ENCODE peak calls at places on chromosomes 16 and 17, in five cellular contexts. One of them, this sample, is unnamed. For H3K9me3, the result is how much of the 10 kb centered on the place peaks cover.

GRCh38 chr17:10612957-10613744 is 44.0 kb downstream of the MYH3 start:
- DNase-seq in OCI-LY7: no peak
- DNase-seq in heart right ventricle: no peak
- DNase-seq in CD4-positive, alpha-beta memory T cell: no peak
- DNase-seq in adrenal gland: no peak
- DNase-seq in this sample: no peak

GRCh38 chr16:200388-200787 is 20.1 kb downstream of the HBQ1 start:
- DNase-seq in heart right ventricle: no peak
- DNase-seq in OCI-LY7: no peak
- DNase-seq in CD4-positive, alpha-beta memory T cell: no peak
- DNase-seq in adrenal gland: no peak
- DNase-seq in this sample: no peak

GRCh38 chr17:61754124-61754523 is 109.2 kb downstream of the BRIP1 start:
- DNase-seq in adrenal gland: no peak
- DNase-seq in heart right ventricle: no peak
- DNase-seq in OCI-LY7: no peak
- DNase-seq in CD4-positive, alpha-beta memory T cell: no peak
- DNase-seq in this sample: no peak

GRCh38 chr17:34443832-34444469 is 80.9 kb upstream of the CCL1 start:
- DNase-seq in heart right ventricle: peak
- DNase-seq in OCI-LY7: peak
- DNase-seq in adrenal gland: peak
- DNase-seq in CD4-positive, alpha-beta memory T cell: no peak
- DNase-seq in this sample: no peak

GRCh38 chr17:44220211-44221071 is 966 bp upstream of the UBTF start:
- DNase-seq in heart right ventricle: peak
- DNase-seq in CD4-positive, alpha-beta memory T cell: peak
- DNase-seq in OCI-LY7: peak
- DNase-seq in adrenal gland: peak
- DNase-seq in this sample: peak

GRCh38 chr16:8962393-8963009 is 1.2 kb downstream of the USP7 start:
- DNase-seq in heart right ventricle: no peak
- DNase-seq in OCI-LY7: peak
- DNase-seq in adrenal gland: no peak
- DNase-seq in CD4-positive, alpha-beta memory T cell: peak
- DNase-seq in this sample: no peak

GRCh38 chr17:74280093-74280513 is 6.1 kb downstream of the DNAI2 start:
- DNase-seq in adrenal gland: no peak
- DNase-seq in CD4-positive, alpha-beta memory T cell: peak
- DNase-seq in OCI-LY7: no peak
- DNase-seq in heart right ventricle: no peak
- DNase-seq in this sample: peak

GRCh38 chr16:53065436-53066165 is 10.8 kb downstream of the CHD9 start:
- DNase-seq in heart right ventricle: no peak
- DNase-seq in CD4-positive, alpha-beta memory T cell: no peak
- DNase-seq in OCI-LY7: no peak
- DNase-seq in adrenal gland: no peak
- DNase-seq in this sample: peak

GRCh38 chr17:10295728-10296343 is 77.0 kb downstream of the MYH13 start:
- DNase-seq in CD4-positive, alpha-beta memory T cell: no peak
- DNase-seq in heart right ventricle: peak
- DNase-seq in OCI-LY7: peak
- DNase-seq in adrenal gland: peak
- DNase-seq in this sample: peak

GRCh38 chr17:31313982-31314787 is at the start of gene EVI2B:
- DNase-seq in adrenal gland: no peak
- DNase-seq in OCI-LY7: peak
- DNase-seq in heart right ventricle: no peak
- DNase-seq in CD4-positive, alpha-beta memory T cell: peak
- DNase-seq in this sample: no peak

GRCh38 chr17:38656959-38657823 is 17.6 kb downstream of the EPOP start:
- DNase-seq in CD4-positive, alpha-beta memory T cell: no peak
- DNase-seq in OCI-LY7: peak
- DNase-seq in adrenal gland: no peak
- DNase-seq in heart right ventricle: no peak
- DNase-seq in this sample: no peak

GRCh38 chr17:17924131-17924856 is 47.9 kb downstream of the TOM1L2 start:
- DNase-seq in OCI-LY7: no peak
- DNase-seq in CD4-positive, alpha-beta memory T cell: no peak
- DNase-seq in adrenal gland: no peak
- DNase-seq in heart right ventricle: no peak
- DNase-seq in this sample: no peak

GRCh38 chr17:21688293-21688949 is 3.9 kb upstream of the KCNJ18 start:
- DNase-seq in adrenal gland: no peak
- DNase-seq in CD4-positive, alpha-beta memory T cell: no peak
- DNase-seq in OCI-LY7: no peak
- DNase-seq in heart right ventricle: no peak
- DNase-seq in this sample: no peak

GRCh38 chr17:68089881-68090280 is 54.3 kb downstream of the KPNA2 start:
- DNase-seq in OCI-LY7: no peak
- DNase-seq in adrenal gland: peak
- DNase-seq in heart right ventricle: peak
- DNase-seq in CD4-positive, alpha-beta memory T cell: no peak
- DNase-seq in this sample: peak

GRCh38 chr17:17749025-17749772 is 67.9 kb downstream of the RAI1 start:
- DNase-seq in adrenal gland: no peak
- DNase-seq in OCI-LY7: peak
- DNase-seq in heart right ventricle: peak
- DNase-seq in CD4-positive, alpha-beta memory T cell: no peak
- DNase-seq in this sample: no peak

GRCh38 chr16:81752876-81753227 is 26.2 kb upstream of the PLCG2 start:
- DNase-seq in adrenal gland: no peak
- DNase-seq in heart right ventricle: no peak
- DNase-seq in OCI-LY7: no peak
- DNase-seq in CD4-positive, alpha-beta memory T cell: no peak
- DNase-seq in this sample: no peak

DNA sequence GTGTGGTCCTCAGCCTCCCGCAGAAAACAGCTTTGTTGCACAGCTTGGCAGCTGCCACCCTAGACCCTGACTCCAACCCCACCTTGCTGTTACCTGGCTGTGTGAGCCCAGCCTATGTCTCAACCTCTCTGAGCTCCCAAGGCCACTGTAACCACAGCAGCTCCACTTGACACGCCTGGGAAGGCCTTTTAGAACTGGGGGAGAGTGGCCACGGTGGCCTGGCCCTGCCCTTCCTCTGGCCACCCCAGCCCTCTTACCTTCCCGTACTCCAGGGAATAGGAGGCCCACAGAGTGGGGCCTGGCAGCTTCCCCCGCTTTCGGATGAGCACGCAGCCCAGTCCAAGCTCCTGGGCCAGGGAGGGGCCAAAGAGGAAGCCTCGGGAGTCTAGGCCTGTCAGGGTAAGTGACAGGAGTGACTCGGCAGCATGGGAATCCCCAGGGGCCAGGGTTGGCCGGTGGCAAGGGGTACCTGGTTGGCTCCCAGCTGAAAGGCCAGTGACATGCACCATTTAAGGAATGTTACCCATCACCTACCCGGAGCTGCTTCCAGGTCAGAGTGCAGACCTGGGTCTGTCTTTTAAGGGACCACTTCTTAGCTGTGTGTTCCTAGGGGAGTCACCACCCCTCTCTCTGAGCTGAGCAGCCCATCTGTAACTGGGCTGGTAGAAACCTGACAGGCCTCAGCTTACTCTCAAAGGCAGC is 1.4 kb downstream of the APRT start:
- DNase-seq in heart right ventricle: no peak
- DNase-seq in adrenal gland: no peak
- DNase-seq in CD4-positive, alpha-beta memory T cell: no peak
- DNase-seq in OCI-LY7: peak
- DNase-seq in this sample: peak
- H3K27ac ChIP-seq in heart right ventricle: peak
- H3K27ac ChIP-seq in adrenal gland: peak
- H3K27ac ChIP-seq in CD4-positive, alpha-beta memory T cell: peak
- H3K27ac ChIP-seq in OCI-LY7: peak
- H3K27ac ChIP-seq in this sample: peak

GRCh38 chr16:7304257-7304656 is 28.4 kb upstream of the RBFOX1 start:
- DNase-seq in heart right ventricle: no peak
- DNase-seq in CD4-positive, alpha-beta memory T cell: no peak
- DNase-seq in OCI-LY7: no peak
- DNase-seq in adrenal gland: no peak
- DNase-seq in this sample: no peak
- H3K4me3 ChIP-seq in heart right ventricle: peak
- H3K4me3 ChIP-seq in CD4-positive, alpha-beta memory T cell: no peak
- H3K4me3 ChIP-seq in OCI-LY7: no peak
- H3K4me3 ChIP-seq in adrenal gland: no peak
- H3K4me3 ChIP-seq in this sample: peak

DNA sequence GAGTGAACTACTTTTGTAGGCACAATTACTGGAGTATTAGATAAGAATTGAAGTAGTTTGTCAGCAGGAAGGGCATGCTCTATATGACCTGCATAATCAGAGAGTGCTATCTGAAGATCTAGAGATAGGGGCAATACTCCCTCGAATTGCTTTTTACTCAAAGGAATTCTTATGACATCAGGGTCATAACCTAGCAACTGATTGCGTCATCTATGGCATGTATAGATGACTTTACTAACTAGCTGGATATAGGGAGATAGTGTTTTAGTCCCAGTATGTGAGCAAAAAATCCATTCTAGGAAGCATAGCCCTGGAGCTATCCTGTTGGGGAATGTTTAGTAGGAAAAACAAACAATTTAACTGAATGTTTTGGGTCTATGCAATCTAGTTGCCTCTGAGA is 109.5 kb upstream of the ZNF267 start:
- DNase-seq in OCI-LY7: no peak
- DNase-seq in heart right ventricle: no peak
- DNase-seq in CD4-positive, alpha-beta memory T cell: no peak
- DNase-seq in adrenal gland: no peak
- DNase-seq in this sample: no peak
- H3K9me3 ChIP-seq in OCI-LY7: under half
- H3K9me3 ChIP-seq in heart right ventricle: under half
- H3K9me3 ChIP-seq in CD4-positive, alpha-beta memory T cell: half or more
- H3K9me3 ChIP-seq in adrenal gland: under half
- H3K9me3 ChIP-seq in this sample: half or more

DNA sequence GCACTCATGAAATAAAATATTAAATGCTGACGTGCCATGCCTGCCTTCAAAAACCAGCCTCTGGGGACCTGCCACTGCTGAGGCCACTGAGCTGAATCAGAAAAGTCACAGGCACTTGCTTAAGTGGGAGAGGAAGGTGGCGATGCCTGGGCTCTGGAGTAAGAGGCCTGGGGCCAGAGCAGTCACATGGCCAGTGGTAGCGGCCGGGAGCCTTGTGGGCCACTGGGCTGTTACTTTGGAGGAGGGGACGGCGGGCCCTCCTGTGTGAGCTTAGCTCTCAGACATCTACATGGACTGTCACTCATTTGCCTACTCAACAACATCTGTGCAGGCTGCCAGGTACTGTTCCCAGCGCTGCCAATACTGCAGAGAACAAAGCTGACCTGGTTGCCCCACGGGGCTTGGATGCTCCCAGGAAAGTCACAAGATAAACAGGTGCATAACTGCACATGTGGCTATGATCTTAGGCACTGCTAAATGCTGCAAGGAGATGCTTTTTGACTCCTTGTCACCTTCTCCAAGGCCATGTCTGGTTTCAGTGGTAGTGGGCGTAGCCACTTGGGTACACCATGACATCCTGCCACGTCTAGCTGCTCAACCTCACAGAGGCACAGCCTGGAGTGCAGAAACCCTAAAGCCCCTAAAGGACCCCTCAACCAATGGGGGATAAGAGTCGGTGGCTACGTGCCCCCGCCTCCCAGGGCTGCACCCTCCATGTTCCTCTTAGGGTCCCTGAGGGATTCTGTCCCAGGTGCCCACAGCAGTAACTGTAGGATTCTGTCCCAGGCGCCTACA is 11.6 kb downstream of the COTL1 start:
- DNase-seq in heart right ventricle: no peak
- DNase-seq in OCI-LY7: no peak
- DNase-seq in adrenal gland: no peak
- DNase-seq in CD4-positive, alpha-beta memory T cell: peak
- DNase-seq in this sample: no peak
- H3K27ac ChIP-seq in heart right ventricle: no peak
- H3K27ac ChIP-seq in OCI-LY7: peak
- H3K27ac ChIP-seq in adrenal gland: no peak
- H3K27ac ChIP-seq in CD4-positive, alpha-beta memory T cell: peak
- H3K27ac ChIP-seq in this sample: no peak

DNA sequence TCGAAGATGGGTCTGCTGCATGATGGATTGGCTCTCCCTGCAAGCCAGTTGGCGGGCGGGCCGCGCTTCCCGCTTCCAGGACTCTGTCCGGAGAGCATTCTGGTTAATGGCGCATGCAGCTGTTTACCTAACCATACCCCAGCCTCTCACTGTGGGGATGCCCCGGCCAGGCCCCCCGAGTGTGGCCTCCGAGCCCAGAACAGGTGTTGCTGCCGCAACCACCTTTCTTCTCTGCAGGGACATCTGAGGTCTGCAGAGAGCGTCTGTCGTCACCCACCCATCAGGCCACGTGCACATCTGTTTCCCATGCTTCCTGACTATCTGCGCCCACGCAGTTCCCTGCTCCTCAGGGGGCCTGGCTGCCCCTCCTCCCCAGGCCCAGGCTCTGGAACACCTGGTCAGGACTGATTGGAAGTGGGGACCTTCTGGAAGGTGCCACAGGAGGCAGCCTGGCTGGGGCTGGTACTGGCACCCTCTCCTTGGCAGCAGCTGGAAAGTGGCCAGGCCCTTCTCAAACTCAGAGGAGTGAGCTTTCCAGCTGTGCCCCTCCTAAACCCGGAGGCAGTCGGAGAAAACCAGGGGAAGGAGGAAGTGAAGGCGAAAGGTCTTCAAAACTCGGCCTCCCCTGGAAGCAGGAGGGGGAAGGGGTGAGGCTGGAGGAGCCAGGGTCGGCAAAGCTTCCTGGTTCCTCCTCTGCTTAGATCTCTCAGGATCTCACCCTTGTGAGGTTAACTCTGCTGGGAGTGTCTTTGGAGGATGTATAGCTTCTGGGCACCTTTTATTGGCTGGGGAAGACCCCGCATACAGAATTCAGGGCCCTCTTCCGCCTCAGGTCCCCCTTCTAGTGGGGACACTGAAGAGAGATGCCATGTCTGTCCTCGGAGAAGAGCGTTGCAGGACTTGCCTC is 64.5 kb upstream of the CIBAR2 start:
- DNase-seq in heart right ventricle: no peak
- DNase-seq in CD4-positive, alpha-beta memory T cell: no peak
- DNase-seq in OCI-LY7: no peak
- DNase-seq in adrenal gland: no peak
- DNase-seq in this sample: no peak
- H3K4me3 ChIP-seq in heart right ventricle: no peak
- H3K4me3 ChIP-seq in CD4-positive, alpha-beta memory T cell: no peak
- H3K4me3 ChIP-seq in OCI-LY7: no peak
- H3K4me3 ChIP-seq in adrenal gland: no peak
- H3K4me3 ChIP-seq in this sample: no peak

GRCh38 chr16:79786389-79786788 is 185.9 kb upstream of the MAF start:
- DNase-seq in CD4-positive, alpha-beta memory T cell: no peak
- DNase-seq in OCI-LY7: no peak
- DNase-seq in adrenal gland: no peak
- DNase-seq in heart right ventricle: no peak
- DNase-seq in this sample: no peak
- H3K9me3 ChIP-seq in CD4-positive, alpha-beta memory T cell: under half
- H3K9me3 ChIP-seq in OCI-LY7: under half
- H3K9me3 ChIP-seq in adrenal gland: under half
- H3K9me3 ChIP-seq in heart right ventricle: under half
- H3K9me3 ChIP-seq in this sample: under half